ENCODE peak calls at places on chromosome 9, in eight cellular contexts. Q, G, E, Z, O, I, L and F are unnamed samples.

GRCh38 chr9:112751059-112751795 is 667 bp downstream of the SNX30 start:
- DNase-seq in Q (no peak), G (peak; percentile 50), E (peak; percentile 32), Z (peak; percentile 40), O (peak; percentile 79), I (no peak), L (peak; percentile 68), F (peak; percentile 68)

GRCh38 chr9:131610231-131610761 is 65.0 kb downstream of the PRRT1B start:
- DNase-seq in Q (no peak), G (peak; percentile 79), E (no peak), Z (no peak), O (no peak), I (peak; percentile 77), L (no peak), F (no peak)

GRCh38 chr9:126667190-126668055 is 53.7 kb downstream of the LMX1B start:
- DNase-seq in Q (no peak), G (no peak), E (no peak), Z (no peak), O (no peak), I (no peak), L (no peak), F (no peak)

GRCh38 chr9:16469184-16469583 is 401.3 kb downstream of the BNC2 start:
- DNase-seq in Q (no peak), G (no peak), E (no peak), Z (no peak), O (no peak), I (no peak), L (peak; percentile 50), F (no peak)

GRCh38 chr9:126363847-126364671 is 37.4 kb downstream of the MVB12B start:
- DNase-seq in Q (no peak), G (no peak), E (no peak), Z (no peak), O (no peak), I (no peak), L (no peak), F (no peak)

GRCh38 chr9:70617033-70617432 is 202.6 kb upstream of the KLF9 start:
- DNase-seq in Q (no peak), G (no peak), E (no peak), Z (no peak), O (no peak), I (no peak), L (no peak), F (no peak)

GRCh38 chr9:37953775-37954437 is 50.0 kb upstream of the SLC25A51 start:
- DNase-seq in Q (peak; percentile 91), G (no peak), E (peak; percentile 48), Z (no peak), O (peak; percentile 72), I (peak; percentile 87), L (peak; percentile 91), F (peak; percentile 77)

GRCh38 chr9:115038138-115038537 is 79.8 kb downstream of the TNC start:
- DNase-seq in Q (no peak), G (no peak), E (no peak), Z (no peak), O (no peak), I (no peak), L (no peak), F (no peak)

GRCh38 chr9:135299651-135300345 is 179.8 kb upstream of the PPP1R26 start:
- DNase-seq in Q (no peak), G (no peak), E (no peak), Z (no peak), O (no peak), I (no peak), L (no peak), F (no peak)

GRCh38 chr9:123562844-123563346 is 206.9 kb downstream of the CRB2 start:
- DNase-seq in Q (no peak), G (peak; percentile 38), E (no peak), Z (peak; percentile 79), O (peak; percentile 34), I (peak; percentile 90), L (peak; percentile 65), F (no peak)

GRCh38 chr9:115167175-115167574 is 49.2 kb upstream of the TNC start:
- DNase-seq in Q (peak; percentile 49), G (no peak), E (no peak), Z (no peak), O (no peak), I (no peak), L (no peak), F (no peak)

GRCh38 chr9:83204047-83204446 is 141.1 kb upstream of the RASEF start:
- DNase-seq in Q (no peak), G (no peak), E (no peak), Z (no peak), O (no peak), I (no peak), L (no peak), F (no peak)
- TF ChIP-seq CTCF in Q (no peak), G (no peak), E (no peak), Z (peak; percentile 32), O (no peak), I (peak; percentile 38), L (no peak), F (no peak)

GRCh38 chr9:13971910-13972655 is 341.9 kb downstream of the NFIB start:
- DNase-seq in Q (no peak), G (no peak), E (no peak), Z (peak; percentile 79), O (no peak), I (no peak), L (no peak), F (no peak)

GRCh38 chr9:13974891-13975290 is 339.1 kb downstream of the NFIB start:
- DNase-seq in Q (no peak), G (no peak), E (no peak), Z (peak; percentile 28), O (no peak), I (no peak), L (no peak), F (no peak)

GRCh38 chr9:13979941-13980318 is 334.0 kb downstream of the NFIB start:
- DNase-seq in Q (no peak), G (no peak), E (no peak), Z (no peak), O (no peak), I (no peak), L (no peak), F (no peak)

GRCh38 chr9:13971415-13971814 is 342.5 kb downstream of the NFIB start:
- DNase-seq in Q (no peak), G (no peak), E (no peak), Z (no peak), O (no peak), I (no peak), L (no peak), F (no peak)

DNA sequence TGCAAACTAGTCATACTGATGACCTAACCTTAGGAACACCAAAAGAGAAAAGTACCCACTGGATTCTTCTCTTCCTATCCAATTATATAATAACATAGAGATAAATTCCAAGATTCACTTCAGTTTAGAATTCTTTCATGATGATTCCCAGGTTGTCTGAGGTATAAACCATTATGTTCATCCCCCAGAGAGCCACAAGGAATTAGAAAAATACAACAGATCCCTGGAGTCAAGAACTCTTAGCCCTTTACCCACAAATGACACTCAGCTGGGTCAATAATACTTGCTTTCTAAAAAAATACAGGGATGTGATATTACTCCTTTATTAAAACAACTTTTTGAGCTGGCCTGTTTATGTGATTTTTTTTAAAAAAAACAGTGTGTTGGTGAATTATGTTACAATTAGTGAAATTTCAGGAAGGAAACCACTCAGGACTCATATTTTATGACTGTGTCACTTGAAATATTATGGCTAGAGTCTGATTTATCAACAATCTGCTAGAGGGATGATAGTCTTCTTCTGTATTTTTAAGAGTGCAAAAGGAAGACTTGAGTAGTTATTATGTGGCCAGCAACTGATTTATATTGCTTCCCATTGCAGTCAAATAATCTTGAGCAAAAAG is 338.2 kb downstream of the NFIB start:
- DNase-seq in Q (no peak), G (no peak), E (no peak), Z (no peak), O (no peak), I (no peak), L (no peak), F (no peak)
- TF ChIP-seq CTCF in Q (no peak), G (no peak), E (no peak), Z (no peak), O (no peak), I (no peak), L (no peak), F (no peak)

DNA sequence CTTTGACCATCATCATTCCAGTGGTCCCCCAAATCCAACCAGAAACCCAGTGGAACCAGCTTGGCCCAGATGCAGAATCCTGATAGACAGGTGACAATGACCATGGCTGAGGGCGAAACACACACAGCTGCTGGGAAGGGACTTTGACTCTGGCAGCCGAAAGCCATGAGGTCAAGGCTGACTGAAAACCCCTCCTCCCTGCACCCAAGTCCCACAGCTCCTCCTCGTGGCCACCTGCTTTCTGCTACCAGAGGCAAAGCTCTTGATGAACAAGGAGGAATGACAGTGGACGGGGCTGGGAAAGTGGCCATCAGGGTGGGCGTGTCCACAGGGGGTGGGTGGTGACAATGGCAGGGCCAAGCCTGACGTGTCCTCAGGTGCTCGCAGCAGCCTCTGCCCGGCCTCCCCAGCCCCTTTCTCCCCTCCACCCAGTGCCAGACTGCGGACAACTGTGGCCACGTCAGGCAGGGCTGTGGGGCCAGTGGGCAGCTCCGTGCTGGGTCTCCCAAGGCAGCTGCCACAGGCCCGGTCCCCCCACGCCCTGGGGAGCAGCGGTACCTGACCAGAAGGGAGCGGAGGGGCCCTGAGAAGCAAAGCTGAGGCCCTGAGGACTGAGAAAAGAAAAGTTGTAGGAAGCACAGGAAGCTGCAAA is 30.8 kb upstream of the SARDH start:
- DNase-seq in Q (no peak), G (no peak), E (no peak), Z (peak; percentile 87), O (no peak), I (no peak), L (no peak), F (no peak)
- TF ChIP-seq CTCF in Q (peak; percentile 2), G (no peak), E (no peak), Z (peak; percentile 62), O (no peak), I (no peak), L (no peak), F (no peak)

DNA sequence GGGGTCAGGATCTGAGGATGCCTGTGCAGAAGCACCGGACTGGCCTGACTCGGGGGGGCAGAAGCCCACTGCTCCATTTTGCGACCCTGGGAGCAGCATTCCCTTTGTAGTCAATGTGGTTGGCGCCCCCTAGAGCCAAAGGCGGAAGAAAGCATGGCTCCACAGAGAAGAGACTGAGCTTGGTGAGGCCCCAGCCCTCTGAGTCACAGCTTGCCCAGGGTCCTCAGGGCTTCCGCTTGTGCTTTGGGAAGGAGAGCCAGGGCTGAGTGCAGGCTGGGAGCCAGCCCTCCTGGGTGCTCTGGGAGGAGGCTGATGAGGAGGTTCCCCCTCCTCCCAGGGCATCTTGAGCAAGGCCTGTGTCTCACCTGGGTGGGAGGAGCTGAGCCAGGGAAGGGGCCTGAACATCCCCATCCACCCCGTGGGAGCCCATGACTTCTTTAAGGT is 5.5 kb upstream of the AQP3 start:
- DNase-seq in Q (peak; percentile 60), G (no peak), E (peak; percentile 77), Z (peak; percentile 40), O (peak; percentile 71), I (peak; percentile 37), L (peak; percentile 50), F (peak; percentile 72)
- TF ChIP-seq CTCF in Q (peak; percentile 92), G (peak; percentile 27), E (peak; percentile 69), Z (peak; percentile 50), O (peak; percentile 47), I (peak; percentile 85), L (peak; percentile 68), F (peak; percentile 36)

GRCh38 chr9:111399772-111400563 is 69.9 kb upstream of the OR2K2 start:
- DNase-seq in Q (no peak), G (no peak), E (peak; percentile 57), Z (no peak), O (no peak), I (no peak), L (peak; percentile 63), F (no peak)
- TF ChIP-seq CTCF in Q (peak; percentile 68), G (no peak), E (peak; percentile 59), Z (no peak), O (peak; percentile 13), I (peak; percentile 47), L (peak; percentile 55), F (no peak)